ENCODE peak calls at places on chromosomes 1 and 21, in six cellular contexts. One of them, this sample, is unnamed.

GRCh38 chr21:38249256-38249655 is 7.5 kb upstream of the KCNJ15 start:
- ATAC-seq in T-cell: no peak
- ATAC-seq in HCT116: no peak
- ATAC-seq in T-helper 17 cell: no peak
- ATAC-seq in naive thymus-derived CD8-positive, alpha-beta T cell: no peak
- ATAC-seq in aorta: no peak
- ATAC-seq in this sample: no peak

GRCh38 chr1:47883963-47884362 is 113.2 kb downstream of the TRABD2B start:
- ATAC-seq in T-cell: no peak
- ATAC-seq in HCT116: peak
- ATAC-seq in T-helper 17 cell: no peak
- ATAC-seq in naive thymus-derived CD8-positive, alpha-beta T cell: no peak
- ATAC-seq in aorta: no peak
- ATAC-seq in this sample: no peak

GRCh38 chr21:42193131-42193671 is 25.7 kb upstream of the ABCG1 start:
- ATAC-seq in T-cell: peak
- ATAC-seq in HCT116: no peak
- ATAC-seq in T-helper 17 cell: peak
- ATAC-seq in naive thymus-derived CD8-positive, alpha-beta T cell: peak
- ATAC-seq in aorta: no peak
- ATAC-seq in this sample: no peak

GRCh38 chr1:88228153-88228552 is 455.9 kb upstream of the PKN2 start:
- ATAC-seq in T-cell: no peak
- ATAC-seq in HCT116: peak
- ATAC-seq in T-helper 17 cell: no peak
- ATAC-seq in naive thymus-derived CD8-positive, alpha-beta T cell: no peak
- ATAC-seq in aorta: no peak
- ATAC-seq in this sample: no peak

GRCh38 chr1:32249831-32250525 is 1.1 kb upstream of the LCK start:
- ATAC-seq in T-cell: peak
- ATAC-seq in HCT116: no peak
- ATAC-seq in T-helper 17 cell: peak
- ATAC-seq in naive thymus-derived CD8-positive, alpha-beta T cell: peak
- ATAC-seq in aorta: no peak
- ATAC-seq in this sample: peak

GRCh38 chr1:61143821-61144220 is 61.5 kb downstream of the NFIA start:
- ATAC-seq in T-cell: no peak
- ATAC-seq in HCT116: no peak
- ATAC-seq in T-helper 17 cell: no peak
- ATAC-seq in naive thymus-derived CD8-positive, alpha-beta T cell: no peak
- ATAC-seq in aorta: no peak
- ATAC-seq in this sample: no peak

GRCh38 chr1:94000531-94001282 is 91.5 kb upstream of the GCLM start:
- ATAC-seq in T-cell: no peak
- ATAC-seq in HCT116: no peak
- ATAC-seq in T-helper 17 cell: no peak
- ATAC-seq in naive thymus-derived CD8-positive, alpha-beta T cell: no peak
- ATAC-seq in aorta: peak
- ATAC-seq in this sample: no peak

GRCh38 chr1:19424651-19425570 is 60.4 kb downstream of the CAPZB start:
- ATAC-seq in T-cell: no peak
- ATAC-seq in HCT116: no peak
- ATAC-seq in T-helper 17 cell: no peak
- ATAC-seq in naive thymus-derived CD8-positive, alpha-beta T cell: no peak
- ATAC-seq in aorta: peak
- ATAC-seq in this sample: no peak

GRCh38 chr1:12539705-12540579 is 78.1 kb downstream of the DHRS3 start:
- ATAC-seq in T-cell: no peak
- ATAC-seq in HCT116: peak
- ATAC-seq in T-helper 17 cell: no peak
- ATAC-seq in naive thymus-derived CD8-positive, alpha-beta T cell: no peak
- ATAC-seq in aorta: peak
- ATAC-seq in this sample: peak

GRCh38 chr1:184416921-184417320 is 30.1 kb downstream of the C1orf21 start:
- ATAC-seq in T-cell: no peak
- ATAC-seq in HCT116: no peak
- ATAC-seq in T-helper 17 cell: no peak
- ATAC-seq in naive thymus-derived CD8-positive, alpha-beta T cell: no peak
- ATAC-seq in aorta: no peak
- ATAC-seq in this sample: no peak

GRCh38 chr1:6103111-6103853 is 57.6 kb downstream of the KCNAB2 start:
- ATAC-seq in T-cell: no peak
- ATAC-seq in HCT116: no peak
- ATAC-seq in T-helper 17 cell: no peak
- ATAC-seq in naive thymus-derived CD8-positive, alpha-beta T cell: no peak
- ATAC-seq in aorta: no peak
- ATAC-seq in this sample: no peak

GRCh38 chr1:4305526-4306301 is 348.7 kb upstream of the AJAP1 start:
- ATAC-seq in T-cell: no peak
- ATAC-seq in HCT116: no peak
- ATAC-seq in T-helper 17 cell: no peak
- ATAC-seq in naive thymus-derived CD8-positive, alpha-beta T cell: no peak
- ATAC-seq in aorta: no peak
- ATAC-seq in this sample: no peak

GRCh38 chr1:226002667-226003501 is 3.7 kb upstream of the SDE2 start:
- ATAC-seq in T-cell: no peak
- ATAC-seq in HCT116: peak
- ATAC-seq in T-helper 17 cell: no peak
- ATAC-seq in naive thymus-derived CD8-positive, alpha-beta T cell: no peak
- ATAC-seq in aorta: no peak
- ATAC-seq in this sample: no peak

GRCh38 chr1:8096105-8097011 is 70.2 kb upstream of the ERRFI1 start:
- ATAC-seq in T-cell: no peak
- ATAC-seq in HCT116: peak
- ATAC-seq in T-helper 17 cell: no peak
- ATAC-seq in naive thymus-derived CD8-positive, alpha-beta T cell: no peak
- ATAC-seq in aorta: peak
- ATAC-seq in this sample: peak

GRCh38 chr1:152870831-152871730 is 7.0 kb upstream of the SMCP start:
- ATAC-seq in T-cell: no peak
- ATAC-seq in HCT116: peak
- ATAC-seq in T-helper 17 cell: no peak
- ATAC-seq in naive thymus-derived CD8-positive, alpha-beta T cell: no peak
- ATAC-seq in aorta: no peak
- ATAC-seq in this sample: no peak

This sample was measured in gastroesophageal sphincter.